ENCODE peak calls at places on chromosomes 1 and 21, in six cellular contexts. W, L, E, Z, M and P are unnamed samples.

GRCh38 chr1:8627728-8628127 is 189.7 kb downstream of the RERE start:
- DNase-seq in W (no peak), L (no peak), E (no peak), Z (no peak), M (no peak), P (no peak)

GRCh38 chr1:107739183-107739582 is 225.8 kb downstream of the VAV3 start:
- DNase-seq in W (no peak), L (no peak), E (no peak), Z (no peak), M (no peak), P (no peak)

GRCh38 chr1:243523766-243524165 is 267.9 kb downstream of the SDCCAG8 start:
- DNase-seq in W (no peak), L (no peak), E (no peak), Z (no peak), M (no peak), P (no peak)

GRCh38 chr1:26961826-26962225 is 1.6 kb upstream of the KDF1 start:
- DNase-seq in W (peak), L (no peak), E (no peak), Z (no peak), M (peak), P (peak)

GRCh38 chr21:44865561-44866280 is 7.8 kb downstream of the PTTG1IP start:
- DNase-seq in W (no peak), L (no peak), E (no peak), Z (no peak), M (no peak), P (no peak)

GRCh38 chr1:57489342-57490036 is 65.6 kb upstream of the DAB1 start:
- DNase-seq in W (peak), L (no peak), E (no peak), Z (no peak), M (peak), P (peak)

GRCh38 chr1:93471911-93472310 is 24.0 kb downstream of the FNBP1L start:
- DNase-seq in W (no peak), L (no peak), E (no peak), Z (no peak), M (peak), P (peak)

GRCh38 chr1:94942171-94943128 is 15.5 kb upstream of the CNN3 start:
- DNase-seq in W (no peak), L (no peak), E (no peak), Z (no peak), M (no peak), P (no peak)

GRCh38 chr21:43836616-43837015 is 28.4 kb upstream of the AGPAT3 start:
- DNase-seq in W (no peak), L (no peak), E (no peak), Z (no peak), M (no peak), P (no peak)

GRCh38 chr1:30743584-30744059 is 14.0 kb downstream of the LAPTM5 start:
- DNase-seq in W (no peak), L (no peak), E (no peak), Z (no peak), M (no peak), P (no peak)

GRCh38 chr1:181423301-181423918 is 59.9 kb upstream of the CACNA1E start:
- DNase-seq in W (peak), L (peak), E (no peak), Z (peak), M (peak), P (peak)

GRCh38 chr1:99570486-99571089 is 75.3 kb upstream of the PALMD start:
- DNase-seq in W (no peak), L (no peak), E (no peak), Z (no peak), M (peak), P (peak)

GRCh38 chr1:231420959-231421615 is 1.0 kb downstream of the EGLN1 start:
- DNase-seq in W (no peak), L (peak), E (peak), Z (peak), M (peak), P (peak)

GRCh38 chr1:95093296-95093695 is 20.5 kb upstream of the ALG14 start:
- DNase-seq in W (no peak), L (no peak), E (no peak), Z (no peak), M (no peak), P (no peak)

GRCh38 chr1:205950280-205950679 is 7.0 kb upstream of the SLC26A9 start:
- DNase-seq in W (no peak), L (peak), E (peak), Z (no peak), M (peak), P (peak)

GRCh38 chr21:36297938-36298572 is 21.9 kb upstream of the MORC3 start:
- DNase-seq in W (no peak), L (peak), E (peak), Z (no peak), M (peak), P (peak)

GRCh38 chr1:233233508-233234040 is 62.0 kb downstream of the PCNX2 start:
- DNase-seq in W (no peak), L (no peak), E (no peak), Z (no peak), M (no peak), P (no peak)